ENCODE peak calls at places on chromosome 2, in four cellular contexts. One of them, this sample, is unnamed.
A peak's percentile ranks its signal among the peaks of the same experiment; 100 is the strongest.

GRCh38 chr2:233713262-233713615 is 532 bp downstream of the UGT1A5 start:
- DNase-seq in esophagus squamous epithelium: no peak
- DNase-seq in uterus: no peak
- DNase-seq in GM23338: no peak
- DNase-seq in this sample: no peak

GRCh38 chr2:190075623-190076022 is 13.1 kb upstream of the MSTN start:
- DNase-seq in esophagus squamous epithelium: no peak
- DNase-seq in uterus: no peak
- DNase-seq in GM23338: no peak
- DNase-seq in this sample: no peak

GRCh38 chr2:206176128-206176527 is 16.4 kb downstream of the EEF1B2 start:
- DNase-seq in esophagus squamous epithelium: no peak
- DNase-seq in uterus: no peak
- DNase-seq in GM23338: no peak
- DNase-seq in this sample: no peak

GRCh38 chr2:109377976-109378375 is 235.8 kb downstream of the SEPTIN10 start:
- DNase-seq in esophagus squamous epithelium: no peak
- DNase-seq in uterus: peak; percentile 9
- DNase-seq in GM23338: no peak
- DNase-seq in this sample: no peak

GRCh38 chr2:8376603-8377423 is 305.0 kb upstream of the ID2 start:
- DNase-seq in esophagus squamous epithelium: no peak
- DNase-seq in uterus: no peak
- DNase-seq in GM23338: no peak
- DNase-seq in this sample: no peak

GRCh38 chr2:190528521-190529001 is 6.0 kb downstream of the NEMP2 start:
- DNase-seq in esophagus squamous epithelium: no peak
- DNase-seq in uterus: no peak
- DNase-seq in GM23338: no peak
- DNase-seq in this sample: no peak

GRCh38 chr2:100060875-100061274 is 81.5 kb downstream of the AFF3 start:
- DNase-seq in esophagus squamous epithelium: no peak
- DNase-seq in uterus: no peak
- DNase-seq in GM23338: no peak
- DNase-seq in this sample: no peak

GRCh38 chr2:218291934-218292699 is at the start of gene TMBIM1:
- DNase-seq in esophagus squamous epithelium: no peak
- DNase-seq in uterus: peak; percentile 86
- DNase-seq in GM23338: peak; percentile 86
- DNase-seq in this sample: no peak

GRCh38 chr2:54572636-54573531 is 116.8 kb downstream of the SPTBN1 start:
- DNase-seq in esophagus squamous epithelium: no peak
- DNase-seq in uterus: no peak
- DNase-seq in GM23338: no peak
- DNase-seq in this sample: no peak

GRCh38 chr2:143248631-143249030 is 119.4 kb downstream of the ARHGAP15 start:
- DNase-seq in esophagus squamous epithelium: no peak
- DNase-seq in uterus: no peak
- DNase-seq in GM23338: no peak
- DNase-seq in this sample: no peak

GRCh38 chr2:179562330-179562885 is 297.8 kb upstream of the SESTD1 start:
- DNase-seq in esophagus squamous epithelium: no peak
- DNase-seq in uterus: no peak
- DNase-seq in GM23338: no peak
- DNase-seq in this sample: no peak

GRCh38 chr2:148813603-148814065 is 61.4 kb upstream of the KIF5C start:
- DNase-seq in esophagus squamous epithelium: no peak
- DNase-seq in uterus: no peak
- DNase-seq in GM23338: peak; percentile 98
- DNase-seq in this sample: no peak

GRCh38 chr2:100683231-100683630 is 120.4 kb downstream of the PDCL3 start:
- DNase-seq in esophagus squamous epithelium: no peak
- DNase-seq in uterus: no peak
- DNase-seq in GM23338: no peak
- DNase-seq in this sample: no peak

GRCh38 chr2:54482725-54483124 is 26.6 kb downstream of the SPTBN1 start:
- DNase-seq in esophagus squamous epithelium: no peak
- DNase-seq in uterus: no peak
- DNase-seq in GM23338: no peak
- DNase-seq in this sample: no peak

GRCh38 chr2:120161190-120161589 is 62.0 kb downstream of the TMEM185B start:
- DNase-seq in esophagus squamous epithelium: no peak
- DNase-seq in uterus: no peak
- DNase-seq in GM23338: no peak
- DNase-seq in this sample: no peak

GRCh38 chr2:223688094-223688835 is 86.1 kb upstream of the SCG2 start:
- DNase-seq in esophagus squamous epithelium: no peak
- DNase-seq in uterus: no peak
- DNase-seq in GM23338: peak; percentile 20
- DNase-seq in this sample: no peak

GRCh38 chr2:233247744-233248143 is 3.7 kb upstream of the ATG16L1 start:
- DNase-seq in esophagus squamous epithelium: no peak
- DNase-seq in uterus: no peak
- DNase-seq in GM23338: no peak
- DNase-seq in this sample: peak; percentile 76

GRCh38 chr2:161952722-161953322 is 121.2 kb downstream of the DPP4 start:
- DNase-seq in esophagus squamous epithelium: no peak
- DNase-seq in uterus: no peak
- DNase-seq in GM23338: no peak
- DNase-seq in this sample: no peak

GRCh38 chr2:181953773-181954537 is 31.7 kb upstream of the PPP1R1C start:
- DNase-seq in esophagus squamous epithelium: no peak
- DNase-seq in uterus: peak; percentile 26
- DNase-seq in GM23338: peak; percentile 95
- DNase-seq in this sample: no peak

GRCh38 chr2:233033672-233034071 is 1.2 kb downstream of the NEU2 start:
- DNase-seq in esophagus squamous epithelium: no peak
- DNase-seq in uterus: no peak
- DNase-seq in GM23338: no peak
- DNase-seq in this sample: no peak

GRCh38 chr2:42864222-42864621 is 71.8 kb upstream of the HAAO start:
- DNase-seq in esophagus squamous epithelium: no peak
- DNase-seq in uterus: peak; percentile 8
- DNase-seq in GM23338: no peak
- DNase-seq in this sample: no peak

GRCh38 chr2:56185582-56186046 is 1.8 kb downstream of the CCDC85A start:
- DNase-seq in esophagus squamous epithelium: no peak
- DNase-seq in uterus: peak; percentile 26
- DNase-seq in GM23338: peak; percentile 79
- DNase-seq in this sample: no peak

GRCh38 chr2:65456074-65456473 is 23.7 kb upstream of the SPRED2 start:
- DNase-seq in esophagus squamous epithelium: no peak
- DNase-seq in uterus: no peak
- DNase-seq in GM23338: no peak
- DNase-seq in this sample: peak; percentile 69

GRCh38 chr2:20600756-20601325 is 50.1 kb downstream of the HS1BP3 start:
- DNase-seq in esophagus squamous epithelium: no peak
- DNase-seq in uterus: no peak
- DNase-seq in GM23338: no peak
- DNase-seq in this sample: no peak

GRCh38 chr2:241130316-241130715 is 19.0 kb downstream of the PASK start:
- DNase-seq in esophagus squamous epithelium: no peak
- DNase-seq in uterus: no peak
- DNase-seq in GM23338: no peak
- DNase-seq in this sample: no peak
- TF ChIP-seq CTCF in esophagus squamous epithelium: no peak
- TF ChIP-seq CTCF in uterus: no peak
- TF ChIP-seq CTCF in GM23338: no peak
- TF ChIP-seq CTCF in this sample: no peak

GRCh38 chr2:197152451-197153228 is 157.9 kb downstream of the ANKRD44 start:
- DNase-seq in esophagus squamous epithelium: no peak
- DNase-seq in uterus: no peak
- DNase-seq in GM23338: no peak
- DNase-seq in this sample: no peak
- H3K4me3 ChIP-seq in esophagus squamous epithelium: no peak overlapping the region
- H3K4me3 ChIP-seq in uterus: no peak overlapping the region
- H3K4me3 ChIP-seq in GM23338: no peak overlapping the region
- H3K4me3 ChIP-seq in this sample: no peak overlapping the region

GRCh38 chr2:9532421-9532820 is 23.2 kb downstream of the ADAM17 start:
- DNase-seq in esophagus squamous epithelium: no peak
- DNase-seq in uterus: no peak
- DNase-seq in GM23338: no peak
- DNase-seq in this sample: no peak
- H3K36me3 ChIP-seq in esophagus squamous epithelium: no peaks in the 10 kb centered on the region
- H3K36me3 ChIP-seq in uterus: no peaks in the 10 kb centered on the region
- H3K36me3 ChIP-seq in GM23338: no peaks in the 10 kb centered on the region
- H3K36me3 ChIP-seq in this sample: no peaks in the 10 kb centered on the region

GRCh38 chr2:173216668-173217067 is 138.0 kb upstream of the CDCA7 start:
- DNase-seq in esophagus squamous epithelium: no peak
- DNase-seq in uterus: no peak
- DNase-seq in GM23338: no peak
- DNase-seq in this sample: no peak
- TF ChIP-seq CTCF in esophagus squamous epithelium: no peak
- TF ChIP-seq CTCF in uterus: no peak
- TF ChIP-seq CTCF in GM23338: no peak
- TF ChIP-seq CTCF in this sample: no peak

DNA sequence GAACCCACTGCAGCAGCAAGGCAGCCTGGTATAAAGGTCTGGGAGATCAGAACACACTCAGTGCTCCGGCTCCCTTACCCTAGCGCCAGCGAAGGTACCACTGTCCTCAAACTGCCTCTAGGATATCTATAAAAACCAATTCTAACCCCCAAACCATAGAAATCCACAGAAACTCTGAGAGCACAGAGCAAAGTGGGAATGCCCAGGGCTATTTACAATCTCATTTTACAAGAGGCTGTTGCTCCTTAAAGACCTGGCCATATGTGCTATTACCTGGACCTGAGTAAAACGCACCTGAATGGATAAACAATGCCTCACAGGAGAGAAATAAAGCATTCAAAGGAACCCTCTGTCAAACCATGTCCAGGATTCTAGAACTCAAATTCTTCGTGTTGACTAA is 4.3 kb downstream of the STK39 start:
- DNase-seq in esophagus squamous epithelium: no peak
- DNase-seq in uterus: no peak
- DNase-seq in GM23338: no peak
- DNase-seq in this sample: no peak
- H3K4me3 ChIP-seq in esophagus squamous epithelium: no peak overlapping the region
- H3K4me3 ChIP-seq in uterus: no peak overlapping the region
- H3K4me3 ChIP-seq in GM23338: no peak overlapping the region
- H3K4me3 ChIP-seq in this sample: no peak overlapping the region

DNA sequence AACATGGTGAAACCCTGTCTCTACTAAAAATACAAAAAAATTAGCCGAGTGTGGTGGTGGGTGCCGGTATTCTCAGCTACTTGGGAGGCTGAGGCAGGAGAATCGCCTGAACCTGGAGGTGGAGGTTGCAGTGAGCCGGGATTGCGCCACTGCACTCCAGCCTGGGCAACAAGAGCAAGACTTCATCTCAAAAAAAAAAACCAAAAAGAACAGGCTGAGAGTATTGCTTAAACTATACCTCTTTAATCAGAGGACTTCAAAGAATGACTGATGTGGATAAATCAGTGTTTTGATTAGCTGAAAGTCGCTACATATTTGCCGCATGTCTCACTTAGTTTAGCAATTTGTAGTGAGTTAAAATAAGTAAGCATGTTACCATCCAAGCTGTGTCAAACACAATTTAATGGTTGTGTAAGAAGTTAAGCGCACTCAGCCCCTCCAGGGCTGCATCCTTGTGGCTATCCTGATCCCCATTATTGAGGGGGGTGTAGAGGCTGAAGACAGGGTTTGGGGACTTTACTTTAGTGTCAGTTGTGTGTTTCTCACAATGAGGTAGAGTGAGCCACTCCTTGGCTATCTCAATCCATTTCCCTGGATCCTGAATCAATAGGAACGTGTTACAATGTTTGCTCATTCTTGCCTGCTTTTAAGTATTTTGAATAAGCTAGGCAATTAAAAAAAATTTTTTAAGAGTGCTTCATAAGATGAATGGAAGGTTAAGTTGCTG is 11.0 kb upstream of the FARP2 start:
- DNase-seq in esophagus squamous epithelium: no peak
- DNase-seq in uterus: no peak
- DNase-seq in GM23338: no peak
- DNase-seq in this sample: no peak
- H3K36me3 ChIP-seq in esophagus squamous epithelium: peaks cover 28% of the 10 kb centered on the region
- H3K36me3 ChIP-seq in uterus: no peaks in the 10 kb centered on the region
- H3K36me3 ChIP-seq in GM23338: peaks cover 91% of the 10 kb centered on the region
- H3K36me3 ChIP-seq in this sample: peaks cover 5% of the 10 kb centered on the region

GRCh38 chr2:165539985-165540384 is 70.5 kb downstream of the CSRNP3 start:
- DNase-seq in esophagus squamous epithelium: no peak
- DNase-seq in uterus: no peak
- DNase-seq in GM23338: no peak
- DNase-seq in this sample: no peak

GRCh38 chr2:165544897-165545296 is 75.4 kb downstream of the CSRNP3 start:
- DNase-seq in esophagus squamous epithelium: no peak
- DNase-seq in uterus: no peak
- DNase-seq in GM23338: no peak
- DNase-seq in this sample: no peak
- TF ChIP-seq CTCF in esophagus squamous epithelium: no peak
- TF ChIP-seq CTCF in uterus: no peak
- TF ChIP-seq CTCF in GM23338: no peak
- TF ChIP-seq CTCF in this sample: no peak

GRCh38 chr2:231612199-231613053 is 19.8 kb downstream of the TEX44 start:
- DNase-seq in esophagus squamous epithelium: peak; percentile 68
- DNase-seq in uterus: peak; percentile 95
- DNase-seq in GM23338: peak; percentile 92
- DNase-seq in this sample: peak; percentile 82

GRCh38 chr2:231611273-231612198 is 18.9 kb downstream of the TEX44 start:
- DNase-seq in esophagus squamous epithelium: no peak
- DNase-seq in uterus: no peak
- DNase-seq in GM23338: peak; percentile 89
- DNase-seq in this sample: peak; percentile 68

GRCh38 chr2:231613655-231614558 is 21.2 kb downstream of the TEX44 start:
- DNase-seq in esophagus squamous epithelium: peak; percentile 50
- DNase-seq in uterus: peak; percentile 93
- DNase-seq in GM23338: peak; percentile 95
- DNase-seq in this sample: peak; percentile 37

GRCh38 chr2:231614559-231615057 is 21.9 kb downstream of the TEX44 start:
- DNase-seq in esophagus squamous epithelium: no peak
- DNase-seq in uterus: peak; percentile 71
- DNase-seq in GM23338: no peak
- DNase-seq in this sample: no peak

GRCh38 chr2:231613054-231613654 is 20.5 kb downstream of the TEX44 start:
- DNase-seq in esophagus squamous epithelium: no peak
- DNase-seq in uterus: peak; percentile 48
- DNase-seq in GM23338: no peak
- DNase-seq in this sample: no peak
- H3K4me3 ChIP-seq in esophagus squamous epithelium: peak overlapping the region; percentile 70
- H3K4me3 ChIP-seq in uterus: peak overlapping the region; percentile 37
- H3K4me3 ChIP-seq in GM23338: peak overlapping the region; percentile 74
- H3K4me3 ChIP-seq in this sample: no peak overlapping the region

This sample was measured in kidney epithelial cell.